ENCODE peak calls at places on chromosomes 16 and 17, in nine cellular contexts. One of them, this sample, is unnamed.
A peak's percentile ranks its signal among the peaks of the same experiment; 100 is the strongest.

GRCh38 chr16:81567987-81568748 is 123.6 kb downstream of the CMIP start:
- DNase-seq in heart right ventricle: peak; percentile 43
- DNase-seq in right lobe of liver: peak; percentile 71
- DNase-seq in left ventricle myocardium inferior: no peak
- DNase-seq in ascending aorta: peak; percentile 73
- DNase-seq in HCT116: no peak
- DNase-seq in CD4-positive, alpha-beta memory T cell: no peak
- DNase-seq in fibroblast of lung: peak; percentile 61
- DNase-seq in PC-9: peak; percentile 89
- DNase-seq in this sample: no peak

GRCh38 chr16:12187939-12188673 is 211.6 kb downstream of the SNX29 start:
- DNase-seq in heart right ventricle: no peak
- DNase-seq in right lobe of liver: no peak
- DNase-seq in left ventricle myocardium inferior: no peak
- DNase-seq in ascending aorta: no peak
- DNase-seq in HCT116: no peak
- DNase-seq in CD4-positive, alpha-beta memory T cell: no peak
- DNase-seq in fibroblast of lung: no peak
- DNase-seq in PC-9: peak; percentile 19
- DNase-seq in this sample: no peak

GRCh38 chr17:62652251-62653001 is 25.0 kb downstream of the MRC2 start:
- DNase-seq in heart right ventricle: peak; percentile 76
- DNase-seq in right lobe of liver: peak; percentile 83
- DNase-seq in left ventricle myocardium inferior: peak; percentile 74
- DNase-seq in ascending aorta: peak; percentile 90
- DNase-seq in HCT116: no peak
- DNase-seq in CD4-positive, alpha-beta memory T cell: no peak
- DNase-seq in fibroblast of lung: peak; percentile 63
- DNase-seq in PC-9: peak; percentile 48
- DNase-seq in this sample: peak; percentile 90

GRCh38 chr16:15073101-15073500 is 17.2 kb upstream of the NTAN1 start:
- DNase-seq in heart right ventricle: no peak
- DNase-seq in right lobe of liver: no peak
- DNase-seq in left ventricle myocardium inferior: no peak
- DNase-seq in ascending aorta: no peak
- DNase-seq in HCT116: no peak
- DNase-seq in CD4-positive, alpha-beta memory T cell: no peak
- DNase-seq in fibroblast of lung: no peak
- DNase-seq in PC-9: no peak
- DNase-seq in this sample: no peak

GRCh38 chr17:73562896-73563295 is 81.3 kb downstream of the SDK2 start:
- DNase-seq in heart right ventricle: no peak
- DNase-seq in right lobe of liver: no peak
- DNase-seq in left ventricle myocardium inferior: no peak
- DNase-seq in ascending aorta: no peak
- DNase-seq in HCT116: no peak
- DNase-seq in CD4-positive, alpha-beta memory T cell: no peak
- DNase-seq in fibroblast of lung: no peak
- DNase-seq in PC-9: no peak
- DNase-seq in this sample: no peak

GRCh38 chr17:13874817-13875216 is 194.5 kb upstream of the COX10 start:
- DNase-seq in heart right ventricle: no peak
- DNase-seq in right lobe of liver: no peak
- DNase-seq in left ventricle myocardium inferior: no peak
- DNase-seq in ascending aorta: no peak
- DNase-seq in HCT116: no peak
- DNase-seq in CD4-positive, alpha-beta memory T cell: no peak
- DNase-seq in fibroblast of lung: no peak
- DNase-seq in PC-9: no peak
- DNase-seq in this sample: no peak

GRCh38 chr17:41464682-41465081 is 2.5 kb downstream of the KRT32 start:
- DNase-seq in heart right ventricle: peak; percentile 37
- DNase-seq in right lobe of liver: no peak
- DNase-seq in left ventricle myocardium inferior: peak; percentile 42
- DNase-seq in ascending aorta: no peak
- DNase-seq in HCT116: peak; percentile 79
- DNase-seq in CD4-positive, alpha-beta memory T cell: no peak
- DNase-seq in fibroblast of lung: peak; percentile 66
- DNase-seq in PC-9: peak; percentile 73
- DNase-seq in this sample: no peak

GRCh38 chr17:50274945-50275221 is 617 bp downstream of the TMEM92 start:
- DNase-seq in heart right ventricle: no peak
- DNase-seq in right lobe of liver: no peak
- DNase-seq in left ventricle myocardium inferior: no peak
- DNase-seq in ascending aorta: no peak
- DNase-seq in HCT116: no peak
- DNase-seq in CD4-positive, alpha-beta memory T cell: no peak
- DNase-seq in fibroblast of lung: no peak
- DNase-seq in PC-9: no peak
- DNase-seq in this sample: no peak

GRCh38 chr16:67166883-67167168 is 2.3 kb downstream of the HSF4 start:
- DNase-seq in heart right ventricle: no peak
- DNase-seq in right lobe of liver: no peak
- DNase-seq in left ventricle myocardium inferior: no peak
- DNase-seq in ascending aorta: no peak
- DNase-seq in HCT116: no peak
- DNase-seq in CD4-positive, alpha-beta memory T cell: no peak
- DNase-seq in fibroblast of lung: no peak
- DNase-seq in PC-9: no peak
- DNase-seq in this sample: no peak

GRCh38 chr16:67165121-67166034 is 833 bp downstream of the HSF4 start:
- DNase-seq in heart right ventricle: no peak
- DNase-seq in right lobe of liver: no peak
- DNase-seq in left ventricle myocardium inferior: no peak
- DNase-seq in ascending aorta: no peak
- DNase-seq in HCT116: no peak
- DNase-seq in CD4-positive, alpha-beta memory T cell: no peak
- DNase-seq in fibroblast of lung: no peak
- DNase-seq in PC-9: no peak
- DNase-seq in this sample: no peak

GRCh38 chr16:67164599-67165061 is at the start of gene HSF4:
- DNase-seq in heart right ventricle: peak; percentile 78
- DNase-seq in right lobe of liver: peak; percentile 79
- DNase-seq in left ventricle myocardium inferior: peak; percentile 75
- DNase-seq in ascending aorta: peak; percentile 82
- DNase-seq in HCT116: no peak
- DNase-seq in CD4-positive, alpha-beta memory T cell: no peak
- DNase-seq in fibroblast of lung: peak; percentile 44
- DNase-seq in PC-9: no peak
- DNase-seq in this sample: peak; percentile 90

GRCh38 chr16:67167588-67167987 is 2.8 kb upstream of the NOL3 start:
- DNase-seq in heart right ventricle: no peak
- DNase-seq in right lobe of liver: no peak
- DNase-seq in left ventricle myocardium inferior: no peak
- DNase-seq in ascending aorta: no peak
- DNase-seq in HCT116: no peak
- DNase-seq in CD4-positive, alpha-beta memory T cell: no peak
- DNase-seq in fibroblast of lung: no peak
- DNase-seq in PC-9: no peak
- DNase-seq in this sample: no peak

DNA sequence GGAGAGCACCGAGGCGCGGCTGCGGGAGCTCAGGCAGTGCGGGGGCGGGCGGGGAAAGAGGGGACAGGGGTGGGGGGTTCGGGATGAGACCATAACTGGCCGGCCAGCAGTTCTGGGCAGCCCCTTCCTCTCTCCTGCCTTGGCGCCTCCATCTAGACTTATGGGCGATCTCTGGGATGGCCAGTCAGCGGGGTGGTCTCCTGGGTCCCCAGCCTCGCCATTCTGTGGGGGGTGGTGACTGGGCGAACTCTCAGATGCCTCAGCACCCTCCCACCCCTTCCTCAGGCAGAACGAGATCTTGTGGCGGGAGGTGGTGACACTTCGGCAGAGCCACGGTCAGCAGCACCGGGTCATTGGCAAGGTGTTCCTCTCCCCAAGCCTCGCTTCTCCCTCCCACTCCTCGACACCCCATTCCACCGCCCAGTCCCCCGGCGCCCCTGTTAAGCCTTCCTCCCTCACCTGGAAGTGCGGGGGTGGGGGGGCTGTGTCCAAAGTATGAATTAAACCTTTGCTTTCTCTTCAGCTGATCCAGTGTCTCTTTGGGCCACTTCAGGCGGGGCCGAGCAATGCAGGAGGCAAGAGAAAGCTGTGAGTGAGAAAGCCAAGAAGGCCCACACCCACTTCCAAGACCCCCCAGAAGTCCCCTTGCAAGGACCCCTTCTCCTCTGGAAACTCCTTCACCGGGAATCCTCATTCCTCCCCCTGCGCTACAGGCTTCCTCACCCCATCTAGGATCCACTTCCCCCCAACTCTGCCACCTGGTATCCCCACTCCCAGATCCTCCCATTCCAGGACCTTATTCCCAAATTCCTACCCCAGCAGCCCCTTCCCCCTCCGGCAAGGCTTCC is 1.7 kb downstream of the HSF4 start:
- DNase-seq in heart right ventricle: no peak
- DNase-seq in right lobe of liver: no peak
- DNase-seq in left ventricle myocardium inferior: no peak
- DNase-seq in ascending aorta: no peak
- DNase-seq in HCT116: no peak
- DNase-seq in CD4-positive, alpha-beta memory T cell: no peak
- DNase-seq in fibroblast of lung: no peak
- DNase-seq in PC-9: no peak
- DNase-seq in this sample: no peak
- H3K4me1 ChIP-seq in heart right ventricle: peaks cover 53% of the 10 kb centered on the region
- H3K4me1 ChIP-seq in right lobe of liver: no peaks in the 10 kb centered on the region
- H3K4me1 ChIP-seq in left ventricle myocardium inferior: peaks cover 70% of the 10 kb centered on the region
- H3K4me1 ChIP-seq in ascending aorta: peaks cover 29% of the 10 kb centered on the region
- H3K4me1 ChIP-seq in HCT116: peaks cover 40% of the 10 kb centered on the region
- H3K4me1 ChIP-seq in CD4-positive, alpha-beta memory T cell: peaks cover 57% of the 10 kb centered on the region
- H3K4me1 ChIP-seq in fibroblast of lung: peaks cover 17% of the 10 kb centered on the region
- H3K4me1 ChIP-seq in PC-9: peaks cover 17% of the 10 kb centered on the region
- H3K4me1 ChIP-seq in this sample: peaks cover 67% of the 10 kb centered on the region

GRCh38 chr17:82943751-82944150 is 103.9 kb upstream of the ZNF750 start:
- DNase-seq in heart right ventricle: no peak
- DNase-seq in right lobe of liver: no peak
- DNase-seq in left ventricle myocardium inferior: peak; percentile 5
- DNase-seq in ascending aorta: no peak
- DNase-seq in HCT116: no peak
- DNase-seq in CD4-positive, alpha-beta memory T cell: no peak
- DNase-seq in fibroblast of lung: no peak
- DNase-seq in PC-9: no peak
- DNase-seq in this sample: peak; percentile 37
- H3K9me3 ChIP-seq in heart right ventricle: no peaks in the 10 kb centered on the region
- H3K9me3 ChIP-seq in right lobe of liver: no peaks in the 10 kb centered on the region
- H3K9me3 ChIP-seq in left ventricle myocardium inferior: peaks cover 40% of the 10 kb centered on the region
- H3K9me3 ChIP-seq in ascending aorta: peaks cover 32% of the 10 kb centered on the region
- H3K9me3 ChIP-seq in HCT116: peaks cover 23% of the 10 kb centered on the region
- H3K9me3 ChIP-seq in CD4-positive, alpha-beta memory T cell: peaks cover 12% of the 10 kb centered on the region
- H3K9me3 ChIP-seq in fibroblast of lung: no peaks in the 10 kb centered on the region
- H3K9me3 ChIP-seq in PC-9: peaks cover 6% of the 10 kb centered on the region
- H3K9me3 ChIP-seq in this sample: peaks cover 11% of the 10 kb centered on the region

DNA sequence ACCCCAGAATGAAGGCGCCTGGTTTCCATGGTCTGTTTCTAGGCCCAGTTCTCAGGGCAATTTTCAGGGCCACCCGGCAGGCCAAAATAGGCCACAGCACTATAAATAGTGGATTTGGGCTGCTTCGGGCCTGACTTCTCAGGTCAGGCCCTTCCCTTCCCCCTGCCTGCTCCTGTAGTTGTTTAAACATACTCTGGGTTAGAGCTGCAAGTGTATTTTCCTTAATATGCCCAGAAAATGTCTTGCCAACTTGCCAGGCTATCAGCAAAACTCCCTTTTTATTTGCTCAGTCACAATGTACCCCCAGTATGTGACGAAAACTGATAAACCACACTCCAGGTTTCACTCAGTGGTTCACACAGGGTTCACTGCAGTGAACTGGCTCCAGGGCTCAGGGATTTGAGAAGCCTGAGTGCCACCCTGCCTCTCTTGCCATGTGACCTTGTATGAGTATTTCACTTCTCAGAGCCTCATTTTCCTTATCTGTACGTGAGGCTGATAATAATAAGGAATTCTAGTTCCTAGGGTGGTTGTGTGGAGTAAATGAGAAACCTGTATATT is 76.5 kb downstream of the GPRC5B start:
- DNase-seq in heart right ventricle: no peak
- DNase-seq in right lobe of liver: peak; percentile 49
- DNase-seq in left ventricle myocardium inferior: no peak
- DNase-seq in ascending aorta: no peak
- DNase-seq in HCT116: no peak
- DNase-seq in CD4-positive, alpha-beta memory T cell: no peak
- DNase-seq in fibroblast of lung: no peak
- DNase-seq in PC-9: no peak
- DNase-seq in this sample: no peak
- H3K27ac ChIP-seq in heart right ventricle: peak overlapping the region; percentile 84
- H3K27ac ChIP-seq in right lobe of liver: peak overlapping the region; percentile 43
- H3K27ac ChIP-seq in left ventricle myocardium inferior: peak overlapping the region; percentile 83
- H3K27ac ChIP-seq in ascending aorta: peak overlapping the region; percentile 64
- H3K27ac ChIP-seq in HCT116: no peak overlapping the region
- H3K27ac ChIP-seq in CD4-positive, alpha-beta memory T cell: no peak overlapping the region
- H3K27ac ChIP-seq in fibroblast of lung: no peak overlapping the region
- H3K27ac ChIP-seq in PC-9: peak overlapping the region; percentile 68
- H3K27ac ChIP-seq in this sample: no peak overlapping the region

GRCh38 chr17:17902877-17903276 is 66.1 kb upstream of the SREBF1 start:
- DNase-seq in heart right ventricle: no peak
- DNase-seq in right lobe of liver: no peak
- DNase-seq in left ventricle myocardium inferior: no peak
- DNase-seq in ascending aorta: no peak
- DNase-seq in HCT116: no peak
- DNase-seq in CD4-positive, alpha-beta memory T cell: no peak
- DNase-seq in fibroblast of lung: no peak
- DNase-seq in PC-9: no peak
- DNase-seq in this sample: no peak

GRCh38 chr17:17905036-17905320 is 67.2 kb downstream of the TOM1L2 start:
- DNase-seq in heart right ventricle: no peak
- DNase-seq in right lobe of liver: no peak
- DNase-seq in left ventricle myocardium inferior: no peak
- DNase-seq in ascending aorta: no peak
- DNase-seq in HCT116: no peak
- DNase-seq in CD4-positive, alpha-beta memory T cell: no peak
- DNase-seq in fibroblast of lung: no peak
- DNase-seq in PC-9: no peak
- DNase-seq in this sample: no peak

GRCh38 chr17:17904171-17905035 is 67.6 kb upstream of the SREBF1 start:
- DNase-seq in heart right ventricle: no peak
- DNase-seq in right lobe of liver: no peak
- DNase-seq in left ventricle myocardium inferior: no peak
- DNase-seq in ascending aorta: no peak
- DNase-seq in HCT116: no peak
- DNase-seq in CD4-positive, alpha-beta memory T cell: no peak
- DNase-seq in fibroblast of lung: no peak
- DNase-seq in PC-9: no peak
- DNase-seq in this sample: no peak

GRCh38 chr17:17900615-17901520 is 64.1 kb upstream of the SREBF1 start:
- DNase-seq in heart right ventricle: peak; percentile 73
- DNase-seq in right lobe of liver: peak; percentile 86
- DNase-seq in left ventricle myocardium inferior: peak; percentile 81
- DNase-seq in ascending aorta: peak; percentile 92
- DNase-seq in HCT116: peak; percentile 78
- DNase-seq in CD4-positive, alpha-beta memory T cell: no peak
- DNase-seq in fibroblast of lung: peak; percentile 99
- DNase-seq in PC-9: peak; percentile 85
- DNase-seq in this sample: peak; percentile 81

DNA sequence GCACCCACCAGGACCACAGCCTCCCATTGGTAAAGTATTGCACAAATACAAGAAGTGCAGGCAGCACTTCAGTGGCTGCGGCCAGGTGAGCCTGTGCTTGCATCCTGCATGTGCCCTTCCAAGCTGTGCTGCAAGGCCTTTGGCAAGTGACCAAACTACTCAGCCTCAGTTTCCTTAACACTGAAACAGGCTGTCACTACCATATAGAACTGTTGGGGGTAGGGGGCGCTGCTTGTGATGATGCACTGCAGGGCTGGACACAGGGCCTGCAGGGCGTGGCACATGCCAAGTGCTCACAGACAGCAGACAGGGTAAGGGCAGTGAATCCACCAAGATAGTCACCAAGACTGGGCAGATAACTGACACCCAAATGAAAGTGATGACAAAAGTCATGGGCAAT is 65.6 kb upstream of the SREBF1 start:
- DNase-seq in heart right ventricle: no peak
- DNase-seq in right lobe of liver: no peak
- DNase-seq in left ventricle myocardium inferior: no peak
- DNase-seq in ascending aorta: no peak
- DNase-seq in HCT116: no peak
- DNase-seq in CD4-positive, alpha-beta memory T cell: no peak
- DNase-seq in fibroblast of lung: no peak
- DNase-seq in PC-9: no peak
- DNase-seq in this sample: no peak
- H3K4me1 ChIP-seq in heart right ventricle: peaks cover 45% of the 10 kb centered on the region
- H3K4me1 ChIP-seq in right lobe of liver: peaks cover 9% of the 10 kb centered on the region
- H3K4me1 ChIP-seq in left ventricle myocardium inferior: peaks cover 60% of the 10 kb centered on the region
- H3K4me1 ChIP-seq in ascending aorta: no peaks in the 10 kb centered on the region
- H3K4me1 ChIP-seq in HCT116: peaks cover 55% of the 10 kb centered on the region
- H3K4me1 ChIP-seq in CD4-positive, alpha-beta memory T cell: no peaks in the 10 kb centered on the region
- H3K4me1 ChIP-seq in fibroblast of lung: peaks cover 17% of the 10 kb centered on the region
- H3K4me1 ChIP-seq in PC-9: peaks cover 36% of the 10 kb centered on the region
- H3K4me1 ChIP-seq in this sample: peaks cover 45% of the 10 kb centered on the region

This sample was measured in upper lobe of right lung.